ENCODE peak calls at places on chromosome 16, in six cellular contexts. B is CD8-positive, alpha-beta T cell; E is left ventricle myocardium inferior; P is adrenal gland; R is GM23248; D is astrocyte. N is an unnamed sample.
A peak's percentile ranks its signal among the peaks of the same experiment; 100 is the strongest.

GRCh38 chr16:11955713-11956123 is 9.3 kb upstream of the TNFRSF17 start:
- DNase-seq in R (peak; percentile 98), P (no peak), B (no peak), D (peak; percentile 93), E (no peak), N (peak; percentile 95)

GRCh38 chr16:2151188-2152091 is 3.0 kb downstream of the RAB26 start:
- DNase-seq in E (no peak), P (no peak), D (no peak), B (no peak), R (no peak), N (no peak)

GRCh38 chr16:4376126-4376819 is 4.6 kb downstream of the VASN start:
- DNase-seq in B (no peak), D (peak; percentile 78), R (peak; percentile 94), P (peak; percentile 91), E (peak; percentile 91), N (no peak)

GRCh38 chr16:47713225-47713595 is 252.1 kb downstream of the PHKB start:
- DNase-seq in B (no peak), R (peak; percentile 67), P (peak; percentile 54), E (no peak), D (peak; percentile 91), N (no peak)

GRCh38 chr16:79707867-79708266 is 107.3 kb upstream of the MAF start:
- DNase-seq in B (no peak), E (peak; percentile 78), P (no peak), D (no peak), R (peak; percentile 9), N (no peak)

GRCh38 chr16:8908779-8909468 is 26.8 kb downstream of the LITAFD start:
- DNase-seq in B (no peak), P (no peak), R (no peak), E (no peak), D (no peak), N (no peak)

GRCh38 chr16:4544483-4544882 is 5.9 kb upstream of the CDIP1 start:
- DNase-seq in E (no peak), D (no peak), R (no peak), B (no peak), P (no peak), N (no peak)

GRCh38 chr16:13397126-13397525 is 495.7 kb downstream of the SHISA9 start:
- DNase-seq in R (no peak), P (no peak), E (no peak), D (no peak), B (no peak), N (no peak)

GRCh38 chr16:79036541-79036940 is 564.0 kb downstream of the MAF start:
- DNase-seq in B (no peak), R (no peak), P (no peak), E (no peak), D (no peak), N (no peak)

GRCh38 chr16:84844561-84845495 is 25.0 kb downstream of the CRISPLD2 start:
- DNase-seq in R (no peak), P (no peak), D (no peak), B (no peak), E (no peak), N (no peak)

GRCh38 chr16:48949636-48950035 is 332.0 kb downstream of the CBLN1 start:
- DNase-seq in P (no peak), B (no peak), R (no peak), D (peak; percentile 32), E (no peak), N (no peak)

GRCh38 chr16:66425651-66426050 is 1.4 kb upstream of the BEAN1 start:
- DNase-seq in D (no peak), R (no peak), B (no peak), E (no peak), P (no peak), N (no peak)

GRCh38 chr16:68079616-68080344 is 5.4 kb upstream of the NFATC3 start:
- DNase-seq in P (peak; percentile 58), D (no peak), R (no peak), E (peak; percentile 83), B (peak; percentile 69), N (no peak)

GRCh38 chr16:84647830-84648594 is at the start of gene KLHL36:
- DNase-seq in E (peak; percentile 69), R (peak; percentile 78), P (peak; percentile 66), B (peak; percentile 72), D (no peak), N (no peak)

GRCh38 chr16:9868606-9869149 is 313.6 kb downstream of the GRIN2A start:
- DNase-seq in B (no peak), E (no peak), R (no peak), D (no peak), P (no peak), N (no peak)

GRCh38 chr16:28040039-28040438 is 23.5 kb downstream of the GSG1L start:
- DNase-seq in D (no peak), B (no peak), R (no peak), E (no peak), P (no peak), N (no peak)

GRCh38 chr16:11208916-11209665 is 46.9 kb downstream of the SOCS1 start:
- DNase-seq in D (no peak), B (no peak), R (peak; percentile 37), P (no peak), E (no peak), N (no peak)

GRCh38 chr16:23679986-23680336 is 1.3 kb downstream of the PLK1 start:
- DNase-seq in P (no peak), B (no peak), E (no peak), D (no peak), R (no peak), N (no peak)
- H3K4me3 ChIP-seq in P (no peak overlapping the region), B (no peak overlapping the region), E (no peak overlapping the region), D (peak overlapping the region; percentile 90), R (peak overlapping the region; percentile 78), N (peak overlapping the region; percentile 80)

DNA sequence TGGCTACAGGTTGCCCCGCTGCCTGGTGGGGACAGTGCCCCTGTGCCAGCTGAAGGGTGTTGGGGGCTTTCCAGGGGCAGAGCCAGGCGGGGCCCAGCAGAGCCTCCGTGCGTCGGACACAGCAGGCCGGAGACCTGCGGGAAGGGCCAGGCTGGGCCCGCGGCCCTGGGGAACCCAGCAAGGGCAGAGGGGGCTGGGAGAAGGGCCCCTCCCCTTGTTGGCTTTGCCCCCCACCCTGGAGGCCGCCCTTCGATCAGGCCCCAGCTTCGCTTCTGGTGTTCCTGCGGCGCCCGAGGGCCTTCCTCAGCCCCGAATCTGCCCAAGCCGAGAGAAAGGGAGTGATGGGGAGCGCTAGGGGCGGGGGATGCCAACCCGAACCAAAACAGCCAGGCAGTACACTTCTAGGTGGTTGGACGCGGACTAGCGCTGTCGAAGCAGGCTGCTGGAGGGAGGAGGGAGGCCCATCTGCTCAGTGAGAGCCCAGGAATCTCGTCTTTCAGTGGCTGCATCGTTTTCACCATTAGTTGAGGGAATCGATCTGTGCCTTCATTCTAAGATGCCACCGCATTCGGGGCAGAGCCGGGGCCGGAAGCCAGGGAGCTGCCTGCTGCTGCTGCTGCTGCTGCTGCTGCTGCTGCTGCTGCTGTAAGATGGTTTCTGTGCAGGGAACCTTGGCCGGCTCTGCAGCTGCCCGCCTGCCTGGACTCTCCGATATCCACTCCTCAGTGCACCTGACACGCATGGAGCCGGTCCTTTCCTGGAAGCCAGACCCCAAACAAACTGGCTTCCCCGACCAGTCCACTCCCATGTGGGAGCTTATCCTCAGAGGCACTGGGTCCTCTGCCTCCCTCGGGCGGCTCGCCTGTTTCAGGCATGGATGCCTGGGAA is 1.6 kb downstream of the JPH3 start:
- DNase-seq in R (no peak), D (no peak), B (no peak), E (no peak), P (no peak), N (no peak)
- H3K4me3 ChIP-seq in R (no peak overlapping the region), D (no peak overlapping the region), B (no peak overlapping the region), E (no peak overlapping the region), P (no peak overlapping the region), N (no peak overlapping the region)

DNA sequence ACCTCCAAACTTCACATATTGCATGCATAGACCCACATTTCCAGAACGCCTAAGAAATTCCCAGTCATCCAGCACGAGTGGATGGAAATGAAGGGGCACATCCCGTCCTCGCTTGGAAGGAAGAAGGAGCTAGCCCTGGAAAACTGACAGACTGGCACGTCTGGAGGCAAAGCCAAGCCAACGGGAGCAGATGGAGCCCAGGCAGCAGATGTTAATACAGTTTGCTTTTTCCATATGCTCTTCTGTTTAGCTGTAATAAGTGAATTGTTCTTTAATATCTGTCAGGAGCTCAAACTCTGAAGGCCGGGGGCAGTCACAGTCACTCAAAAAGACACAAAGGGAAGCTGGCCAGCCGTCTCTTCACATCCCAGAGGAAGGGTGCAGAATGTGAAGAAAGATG is 187.7 kb downstream of the XYLT1 start:
- DNase-seq in D (no peak), E (no peak), P (no peak), R (no peak), B (no peak), N (no peak)
- H3K4me3 ChIP-seq in D (no peak overlapping the region), E (no peak overlapping the region), P (no peak overlapping the region), R (no peak overlapping the region), B (no peak overlapping the region), N (no peak overlapping the region)

DNA sequence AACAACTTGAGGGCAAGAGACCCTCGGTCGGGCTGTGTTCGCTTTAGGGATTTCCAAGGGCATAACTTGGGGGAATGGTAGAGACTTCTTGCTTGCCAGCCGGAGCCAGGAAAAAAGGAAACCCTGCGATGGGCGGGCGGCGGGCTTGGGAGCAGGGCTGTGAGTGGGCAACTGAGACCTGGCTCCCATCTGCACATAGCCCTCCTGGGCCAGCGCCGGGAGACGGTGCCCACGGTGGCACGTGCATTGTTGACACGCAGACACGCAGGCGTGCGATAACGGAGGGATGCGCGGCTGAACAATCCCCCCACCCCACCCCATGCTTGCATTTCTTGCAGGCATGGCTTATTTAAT is 17.0 kb upstream of the ZFHX3 start:
- DNase-seq in R (no peak), E (no peak), D (no peak), P (no peak), B (no peak), N (no peak)
- H3K4me3 ChIP-seq in R (peak overlapping the region; percentile 72), E (peak overlapping the region; percentile 61), D (peak overlapping the region; percentile 45), P (peak overlapping the region; percentile 12), B (no peak overlapping the region), N (no peak overlapping the region)

GRCh38 chr16:88534731-88535141 is 35.5 kb upstream of the ZC3H18 start:
- DNase-seq in D (peak; percentile 29), B (peak; percentile 41), P (no peak), R (peak; percentile 82), E (peak; percentile 57), N (no peak)
- H3K4me3 ChIP-seq in D (peak overlapping the region; percentile 28), B (peak overlapping the region; percentile 37), P (no peak overlapping the region), R (peak overlapping the region; percentile 76), E (peak overlapping the region; percentile 78), N (peak overlapping the region; percentile 44)

DNA sequence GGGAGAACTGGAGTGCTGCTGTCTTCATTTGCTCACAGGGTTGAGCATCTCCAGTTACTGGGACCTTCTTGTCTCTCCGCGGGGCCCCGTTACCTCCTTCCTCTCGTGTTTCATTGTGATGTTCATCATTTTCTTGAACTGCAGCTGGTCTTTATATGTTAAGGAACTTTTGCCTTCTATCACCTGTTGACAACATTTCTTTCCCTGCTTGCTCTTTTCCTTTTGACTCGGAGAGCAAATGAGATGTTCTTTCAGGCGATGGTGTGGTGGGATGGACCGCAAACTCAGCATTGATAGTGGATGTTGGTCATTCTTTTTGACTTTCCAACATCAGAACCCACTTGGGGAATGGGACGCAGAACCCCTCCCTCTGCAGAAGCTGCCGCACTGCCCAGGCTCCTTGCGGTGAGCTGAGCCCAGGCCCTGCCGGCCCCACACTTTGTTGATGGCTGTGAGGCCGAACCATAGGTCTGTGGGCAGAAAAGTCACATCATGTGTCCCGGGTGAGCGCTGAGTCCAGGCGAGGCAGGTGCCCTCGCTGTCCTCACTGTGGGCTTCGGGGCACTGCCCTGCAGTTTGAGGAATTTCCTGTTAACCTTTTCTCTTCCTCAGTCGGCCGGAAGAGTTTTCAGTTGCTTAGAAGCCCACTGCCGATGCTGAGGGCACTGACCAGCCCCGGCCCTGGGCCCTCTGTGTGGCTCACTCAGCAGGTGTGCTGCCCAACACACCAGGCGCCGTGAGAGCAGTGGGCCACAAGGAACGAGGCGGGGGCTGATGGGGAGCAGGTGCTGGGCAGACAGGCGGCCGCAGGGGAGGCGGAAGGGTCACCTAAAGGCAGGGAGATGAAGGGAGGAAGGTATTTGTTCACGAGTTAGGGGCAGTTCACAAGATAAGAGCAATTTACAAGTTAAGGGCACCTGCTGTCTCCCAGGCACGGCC is 7.4 kb downstream of the RPL13 start:
- DNase-seq in R (no peak), B (no peak), D (no peak), E (no peak), P (no peak), N (no peak)
- H3K4me3 ChIP-seq in R (no peak overlapping the region), B (no peak overlapping the region), D (no peak overlapping the region), E (no peak overlapping the region), P (no peak overlapping the region), N (no peak overlapping the region)